ENCODE peak calls at places on chromosome 16, in eight cellular contexts. O, K, F, N, Y, W, V and I are unnamed samples.

GRCh38 chr16:21952040-21952792 is 945 bp upstream of the UQCRC2 start:
- DNase-seq in O (peak), K (peak), F (peak), N (peak), Y (peak), W (peak), V (no peak), I (peak)

GRCh38 chr16:27383511-27384243 is 18.3 kb upstream of the IL21R start:
- DNase-seq in O (no peak), K (peak), F (no peak), N (no peak), Y (no peak), W (peak), V (no peak), I (no peak)

GRCh38 chr16:73126453-73126853 is 78.5 kb upstream of the ZFHX3 start:
- DNase-seq in O (peak), K (peak), F (peak), N (no peak), Y (peak), W (peak), V (peak), I (no peak)

GRCh38 chr16:70467113-70467512 is 12.7 kb downstream of the FCSK start:
- DNase-seq in O (no peak), K (no peak), F (no peak), N (no peak), Y (no peak), W (no peak), V (no peak), I (no peak)

GRCh38 chr16:75311383-75311938 is 60.0 kb upstream of the BCAR1 start:
- DNase-seq in O (no peak), K (no peak), F (no peak), N (no peak), Y (no peak), W (no peak), V (no peak), I (no peak)

GRCh38 chr16:21638573-21638975 is 13.8 kb downstream of the IGSF6 start:
- DNase-seq in O (no peak), K (no peak), F (peak), N (no peak), Y (no peak), W (no peak), V (no peak), I (peak)

GRCh38 chr16:17414421-17414820 is 56.3 kb downstream of the XYLT1 start:
- DNase-seq in O (no peak), K (no peak), F (no peak), N (no peak), Y (no peak), W (no peak), V (no peak), I (no peak)

GRCh38 chr16:58249780-58250478 is 44.9 kb downstream of the PRSS54 start:
- DNase-seq in O (peak), K (peak), F (peak), N (peak), Y (peak), W (peak), V (no peak), I (peak)

GRCh38 chr16:49639739-49640388 is 216.0 kb downstream of the ZNF423 start:
- DNase-seq in O (peak), K (no peak), F (peak), N (no peak), Y (no peak), W (peak), V (peak), I (no peak)

GRCh38 chr16:27816561-27816960 is 247.0 kb downstream of the GSG1L start:
- DNase-seq in O (no peak), K (peak), F (no peak), N (no peak), Y (no peak), W (no peak), V (no peak), I (no peak)

GRCh38 chr16:7270006-7270405 is 62.6 kb upstream of the RBFOX1 start:
- DNase-seq in O (no peak), K (no peak), F (no peak), N (no peak), Y (no peak), W (no peak), V (no peak), I (no peak)

GRCh38 chr16:90031931-90032663 is 12.8 kb upstream of the DBNDD1 start:
- DNase-seq in O (no peak), K (no peak), F (peak), N (no peak), Y (no peak), W (no peak), V (no peak), I (no peak)

GRCh38 chr16:56933266-56933619 is 1.3 kb downstream of the HERPUD1 start:
- DNase-seq in O (no peak), K (no peak), F (no peak), N (no peak), Y (no peak), W (no peak), V (no peak), I (no peak)

GRCh38 chr16:7363397-7364053 is 30.9 kb downstream of the RBFOX1 start:
- DNase-seq in O (no peak), K (no peak), F (no peak), N (no peak), Y (no peak), W (peak), V (no peak), I (no peak)

GRCh38 chr16:85519540-85520231 is 93.4 kb upstream of the GSE1 start:
- DNase-seq in O (no peak), K (no peak), F (no peak), N (no peak), Y (no peak), W (no peak), V (no peak), I (no peak)

GRCh38 chr16:64489449-64489848 is 632.4 kb downstream of the CDH11 start:
- DNase-seq in O (no peak), K (no peak), F (no peak), N (no peak), Y (no peak), W (no peak), V (no peak), I (no peak)

GRCh38 chr16:70253291-70254094 is 1.8 kb upstream of the EXOSC6 start:
- DNase-seq in O (no peak), K (no peak), F (peak), N (peak), Y (peak), W (peak), V (no peak), I (no peak)

GRCh38 chr16:56354746-56355145 is 70.6 kb downstream of the AMFR start:
- DNase-seq in O (peak), K (peak), F (no peak), N (no peak), Y (no peak), W (peak), V (no peak), I (no peak)

GRCh38 chr16:48359983-48360382 is 25.2 kb downstream of the SIAH1 start:
- DNase-seq in O (no peak), K (no peak), F (no peak), N (no peak), Y (no peak), W (no peak), V (no peak), I (no peak)

GRCh38 chr16:81616321-81617020 is 162.6 kb upstream of the PLCG2 start:
- DNase-seq in O (peak), K (no peak), F (peak), N (no peak), Y (no peak), W (peak), V (no peak), I (peak)

GRCh38 chr16:8928467-8928957 is 35.2 kb downstream of the USP7 start:
- DNase-seq in O (no peak), K (peak), F (peak), N (no peak), Y (no peak), W (no peak), V (no peak), I (no peak)

GRCh38 chr16:81181013-81181720 is 57.3 kb upstream of the BCO1 start:
- DNase-seq in O (peak), K (peak), F (peak), N (peak), Y (peak), W (peak), V (peak), I (no peak)

GRCh38 chr16:1615761-1616160 is 3.6 kb downstream of the CRAMP1 start:
- DNase-seq in O (no peak), K (no peak), F (peak), N (no peak), Y (no peak), W (no peak), V (no peak), I (no peak)

GRCh38 chr16:89378947-89379771 is 111.2 kb downstream of the ANKRD11 start:
- DNase-seq in O (no peak), K (peak), F (no peak), N (no peak), Y (no peak), W (peak), V (no peak), I (no peak)

GRCh38 chr16:28317040-28317880 is 24.9 kb downstream of the SBK1 start:
- DNase-seq in O (no peak), K (peak), F (peak), N (no peak), Y (peak), W (peak), V (no peak), I (peak)

GRCh38 chr16:27743963-27744362 is 194.0 kb downstream of the KATNIP start:
- DNase-seq in O (no peak), K (no peak), F (no peak), N (no peak), Y (no peak), W (no peak), V (no peak), I (no peak)

GRCh38 chr16:75228143-75228976 is 9.6 kb downstream of the CTRB1 start:
- DNase-seq in O (no peak), K (no peak), F (no peak), N (no peak), Y (peak), W (no peak), V (no peak), I (no peak)

GRCh38 chr16:57104706-57105105 is 12.3 kb downstream of the CPNE2 start:
- DNase-seq in O (no peak), K (no peak), F (no peak), N (no peak), Y (no peak), W (no peak), V (no peak), I (no peak)

GRCh38 chr16:66842765-66843164 is 1.4 kb upstream of the CA7 start:
- DNase-seq in O (no peak), K (no peak), F (no peak), N (no peak), Y (no peak), W (peak), V (no peak), I (no peak)

GRCh38 chr16:84205976-84206691 is 15.2 kb downstream of the ADAD2 start:
- DNase-seq in O (no peak), K (no peak), F (no peak), N (no peak), Y (no peak), W (no peak), V (no peak), I (no peak)

GRCh38 chr16:56300901-56301351 is 109.6 kb downstream of the GNAO1 start:
- DNase-seq in O (no peak), K (no peak), F (no peak), N (no peak), Y (no peak), W (no peak), V (no peak), I (no peak)

GRCh38 chr16:24729967-24730815 is 740 bp downstream of the TNRC6A start:
- DNase-seq in O (peak), K (no peak), F (no peak), N (no peak), Y (peak), W (no peak), V (no peak), I (no peak)

GRCh38 chr16:9374076-9374475 is 282.6 kb downstream of the HAPSTR1 start:
- DNase-seq in O (no peak), K (no peak), F (no peak), N (no peak), Y (no peak), W (no peak), V (no peak), I (no peak)

GRCh38 chr16:57871457-57871856 is 69.2 kb upstream of the KIFC3 start:
- DNase-seq in O (no peak), K (no peak), F (no peak), N (no peak), Y (no peak), W (no peak), V (no peak), I (no peak)

GRCh38 chr16:85984211-85984880 is 85.4 kb downstream of the IRF8 start:
- DNase-seq in O (no peak), K (no peak), F (no peak), N (peak), Y (no peak), W (no peak), V (no peak), I (no peak)

GRCh38 chr16:72939247-72939646 is 108.7 kb downstream of the ZFHX3 start:
- DNase-seq in O (peak), K (peak), F (peak), N (no peak), Y (no peak), W (no peak), V (no peak), I (no peak)

GRCh38 chr16:22188595-22189442 is 17.3 kb upstream of the EEF2K start:
- DNase-seq in O (peak), K (peak), F (peak), N (peak), Y (peak), W (peak), V (peak), I (peak)

GRCh38 chr16:25587783-25588182 is 104.0 kb upstream of the HS3ST4 start:
- DNase-seq in O (no peak), K (no peak), F (no peak), N (no peak), Y (no peak), W (no peak), V (no peak), I (no peak)

GRCh38 chr16:154223-155030 is 2.0 kb downstream of the HBZ start:
- DNase-seq in O (no peak), K (no peak), F (no peak), N (peak), Y (no peak), W (no peak), V (no peak), I (no peak)

GRCh38 chr16:58222532-58223316 is 24.8 kb upstream of the CSNK2A2 start:
- DNase-seq in O (no peak), K (no peak), F (peak), N (no peak), Y (no peak), W (peak), V (no peak), I (no peak)

DNA sequence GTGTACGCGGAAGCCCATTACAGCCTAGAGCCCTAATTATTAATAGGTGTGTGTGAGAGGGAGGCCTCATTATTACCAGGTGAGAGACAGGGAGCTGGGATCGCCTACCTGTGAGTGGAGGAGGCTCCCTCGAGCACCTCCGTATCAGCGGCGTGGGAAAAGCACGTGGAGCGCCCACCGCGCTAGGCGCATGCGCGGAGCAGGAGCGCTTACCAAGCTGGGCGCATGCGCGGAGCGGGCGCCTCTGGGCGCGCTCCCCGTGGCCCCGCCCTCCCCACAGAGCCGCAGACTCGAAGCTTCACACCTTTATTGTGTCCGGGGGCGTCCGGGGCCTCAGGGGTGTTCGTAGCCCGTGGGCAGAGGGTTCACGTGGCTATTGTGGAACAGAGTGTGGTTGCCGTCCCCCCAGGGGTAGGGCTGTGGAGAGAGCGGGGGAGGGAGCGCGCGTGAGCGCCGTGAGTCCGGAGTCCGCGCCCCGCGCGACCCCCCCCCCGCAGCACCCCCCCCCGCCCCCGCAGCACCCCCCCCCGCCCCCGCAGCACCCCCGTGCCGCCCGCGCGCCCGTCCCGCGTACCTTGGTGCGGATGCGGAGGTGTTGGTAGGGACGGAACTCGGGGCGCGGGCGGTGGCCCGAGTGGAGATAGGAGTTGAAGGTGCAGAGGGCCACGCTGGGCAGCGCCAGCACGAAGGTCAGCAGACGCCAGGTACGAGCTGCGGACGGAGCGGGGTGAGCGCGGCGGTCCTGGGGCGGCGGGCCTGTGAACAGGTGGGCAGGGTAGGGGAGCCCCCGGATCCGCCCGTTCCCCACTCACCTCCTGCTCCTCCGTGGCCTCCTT is 501 bp downstream of the COX6A2 start:
- DNase-seq in O (peak), K (peak), F (peak), N (no peak), Y (peak), W (peak), V (no peak), I (no peak)
- H3K4me3 ChIP-seq in O (peak), K (peak), F (peak), N (no peak), Y (no peak), W (no peak), V (peak), I (no peak)

GRCh38 chr16:77721752-77722314 is 481 bp upstream of the NUDT7 start:
- DNase-seq in O (no peak), K (no peak), F (no peak), N (no peak), Y (no peak), W (no peak), V (no peak), I (no peak)
- H3K4me3 ChIP-seq in O (peak), K (peak), F (peak), N (peak), Y (no peak), W (no peak), V (peak), I (peak)

GRCh38 chr16:4402439-4403132 is 13.8 kb downstream of the CORO7 start:
- DNase-seq in O (peak), K (no peak), F (peak), N (peak), Y (peak), W (peak), V (no peak), I (peak)
- H3K4me3 ChIP-seq in O (no peak), K (peak), F (no peak), N (no peak), Y (no peak), W (no peak), V (peak), I (no peak)

GRCh38 chr16:51392651-51393187 is 241.6 kb upstream of the SALL1 start:
- DNase-seq in O (no peak), K (peak), F (peak), N (no peak), Y (no peak), W (no peak), V (peak), I (no peak)
- H3K4me3 ChIP-seq in O (no peak), K (no peak), F (no peak), N (no peak), Y (no peak), W (no peak), V (no peak), I (no peak)

DNA sequence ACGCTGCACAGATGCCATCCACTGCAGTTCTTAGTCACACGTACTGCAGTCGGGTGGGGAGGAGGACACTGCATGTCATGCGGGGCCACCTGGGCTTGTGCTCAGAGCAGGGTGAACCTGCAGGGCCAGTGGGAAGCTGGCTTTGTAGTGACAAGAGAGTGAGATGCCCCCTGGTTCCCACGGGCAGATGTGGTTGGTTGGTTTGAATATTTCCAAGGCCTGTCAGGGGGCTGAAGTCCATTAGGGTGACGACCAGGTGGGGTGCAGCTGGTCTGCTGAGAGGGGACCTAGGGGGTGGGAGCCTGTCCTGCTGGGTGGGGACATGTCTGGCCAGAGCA is 14.3 kb downstream of the ZNF213 start:
- DNase-seq in O (no peak), K (no peak), F (no peak), N (no peak), Y (no peak), W (no peak), V (no peak), I (no peak)
- H3K4me3 ChIP-seq in O (no peak), K (peak), F (no peak), N (peak), Y (no peak), W (no peak), V (no peak), I (no peak)